ENCODE peak calls at places on chromosomes 1 and 21, in six cellular contexts. V, J, B, X, S and T are unnamed samples.

GRCh38 chr1:183209533-183210158 is 23.6 kb downstream of the LAMC2 start:
- DNase-seq in V (no peak), B (peak), S (no peak), J (peak), X (peak), T (no peak)

GRCh38 chr21:46212721-46213484 is 15.7 kb downstream of the LSS start:
- DNase-seq in V (no peak), J (no peak), S (no peak), X (no peak), B (no peak), T (no peak)

GRCh38 chr1:151777317-151777716 is 13.0 kb downstream of the TDRKH start:
- DNase-seq in V (no peak), B (no peak), J (no peak), X (no peak), S (no peak), T (no peak)

GRCh38 chr21:41446571-41446970 is 20.5 kb downstream of the MX1 start:
- DNase-seq in B (no peak), J (no peak), V (no peak), S (no peak), X (peak), T (no peak)

GRCh38 chr1:158021721-158022120 is 28.3 kb downstream of the KIRREL1 start:
- DNase-seq in B (no peak), S (no peak), J (no peak), V (no peak), X (no peak), T (no peak)

GRCh38 chr1:70528591-70529333 is 117.7 kb downstream of the CTH start:
- DNase-seq in J (peak), B (peak), X (peak), V (peak), S (peak), T (peak)

GRCh38 chr1:56320873-56321272 is 258.5 kb downstream of the PLPP3 start:
- DNase-seq in S (no peak), V (no peak), X (no peak), J (no peak), B (no peak), T (no peak)

GRCh38 chr1:6263716-6264115 is 2.8 kb upstream of the GPR153 start:
- DNase-seq in J (no peak), X (no peak), V (no peak), S (no peak), B (no peak), T (no peak)

GRCh38 chr1:211653329-211653728 is 22.1 kb downstream of the NEK2 start:
- DNase-seq in V (no peak), S (no peak), J (no peak), B (peak), X (peak), T (no peak)

GRCh38 chr1:184865831-184866230 is 108.5 kb downstream of the NIBAN1 start:
- DNase-seq in J (no peak), B (no peak), X (no peak), V (no peak), S (no peak), T (no peak)

GRCh38 chr1:25703041-25703440 is 86.5 kb downstream of the MAN1C1 start:
- DNase-seq in X (no peak), J (no peak), S (no peak), V (no peak), B (no peak), T (no peak)

GRCh38 chr1:209404577-209404976 is 178.9 kb upstream of the CAMK1G start:
- DNase-seq in J (no peak), B (no peak), V (no peak), S (no peak), X (no peak), T (no peak)

GRCh38 chr1:157994081-157994581 is 686 bp downstream of the KIRREL1 start:
- DNase-seq in J (no peak), X (no peak), V (no peak), S (no peak), B (peak), T (no peak)

GRCh38 chr1:155858805-155859233 is 548 bp upstream of the SYT11 start:
- DNase-seq in J (no peak), X (peak), V (no peak), B (no peak), S (no peak), T (no peak)

GRCh38 chr21:34029724-34030528 is 43.5 kb upstream of the MRPS6 start:
- DNase-seq in X (peak), B (peak), S (peak), V (peak), J (peak), T (peak)

GRCh38 chr1:154213274-154213673 is 7.1 kb upstream of the CFAP141 start:
- DNase-seq in B (peak), X (peak), J (peak), V (no peak), S (no peak), T (no peak)

GRCh38 chr1:118151312-118151937 is 33.6 kb downstream of the SPAG17 start:
- DNase-seq in X (peak), S (peak), J (peak), B (peak), V (peak), T (peak)

GRCh38 chr21:45989355-45990048 is 7.9 kb downstream of the COL6A1 start:
- DNase-seq in X (no peak), B (no peak), J (no peak), V (no peak), S (no peak), T (no peak)

GRCh38 chr21:27269646-27270045 is 302.8 kb upstream of the ADAMTS5 start:
- DNase-seq in S (no peak), X (no peak), V (no peak), J (peak), B (peak), T (no peak)

GRCh38 chr1:63833346-63834065 is 59.7 kb downstream of the ROR1 start:
- DNase-seq in V (no peak), S (no peak), X (peak), B (no peak), J (no peak), T (no peak)

GRCh38 chr1:215583185-215583692 is 16.1 kb downstream of the KCTD3 start:
- DNase-seq in X (peak), V (peak), S (no peak), B (no peak), J (no peak), T (no peak)

GRCh38 chr1:185670187-185670627 is 64.0 kb upstream of the HMCN1 start:
- DNase-seq in S (peak), V (no peak), B (peak), J (peak), X (peak), T (no peak)

GRCh38 chr1:233328661-233329498 is 1.4 kb downstream of the MAP3K21 start:
- DNase-seq in B (no peak), X (no peak), V (peak), S (no peak), J (no peak), T (no peak)

GRCh38 chr1:201877877-201878339 is 10.8 kb upstream of the SHISA4 start:
- DNase-seq in S (peak), B (peak), J (peak), V (no peak), X (peak), T (peak)

GRCh38 chr1:172613294-172613693 is 45.6 kb upstream of the FASLG start:
- DNase-seq in X (no peak), B (no peak), V (no peak), J (peak), S (no peak), T (no peak)

GRCh38 chr21:45408271-45408791 is 3.4 kb downstream of the COL18A1 start:
- DNase-seq in S (no peak), V (no peak), J (no peak), X (no peak), B (no peak), T (no peak)

GRCh38 chr1:211813590-211813989 is 17.0 kb downstream of the LPGAT1 start:
- DNase-seq in B (no peak), J (peak), S (no peak), V (no peak), X (peak), T (no peak)

GRCh38 chr1:237103021-237103420 is 61.0 kb downstream of the RYR2 start:
- DNase-seq in V (no peak), S (no peak), B (no peak), X (no peak), J (no peak), T (no peak)

GRCh38 chr21:31162827-31163226 is 124.6 kb upstream of the KRTAP19-8 start:
- DNase-seq in B (peak), J (peak), S (no peak), V (no peak), X (no peak), T (no peak)

GRCh38 chr1:210787800-210788199 is 346.1 kb downstream of the KCNH1 start:
- DNase-seq in B (no peak), S (no peak), V (no peak), J (no peak), X (no peak), T (no peak)

GRCh38 chr1:232944342-232944741 is 6.1 kb upstream of the NTPCR start:
- DNase-seq in X (no peak), S (no peak), V (no peak), J (no peak), B (no peak), T (no peak)

GRCh38 chr1:234507626-234508387 is 28.8 kb upstream of the TARBP1 start:
- DNase-seq in B (no peak), S (no peak), J (no peak), X (no peak), V (no peak), T (no peak)

GRCh38 chr1:109239580-109240068 is 9.7 kb upstream of the CELSR2 start:
- DNase-seq in X (peak), B (peak), J (peak), S (peak), V (peak), T (no peak)

GRCh38 chr1:159180516-159180915 is 9.1 kb downstream of the CADM3 start:
- DNase-seq in S (no peak), B (no peak), X (no peak), V (no peak), J (no peak), T (no peak)

GRCh38 chr1:67053535-67053784 is 488 bp downstream of the SLC35D1 start:
- DNase-seq in V (no peak), B (no peak), X (peak), S (peak), J (no peak), T (peak)

GRCh38 chr21:45330851-45331261 is 43.2 kb upstream of the POFUT2 start:
- DNase-seq in B (no peak), S (no peak), V (peak), J (no peak), X (no peak), T (no peak)

GRCh38 chr21:41777934-41778815 is 11.3 kb upstream of the RIPK4 start:
- DNase-seq in J (peak), S (peak), B (peak), V (peak), X (peak), T (peak)

GRCh38 chr1:163771637-163772036 is 449.9 kb downstream of the NUF2 start:
- DNase-seq in S (no peak), B (no peak), J (no peak), X (no peak), V (no peak), T (no peak)

GRCh38 chr1:236421022-236421421 is 26.9 kb downstream of the EDARADD start:
- DNase-seq in V (no peak), S (no peak), J (no peak), X (peak), B (peak), T (no peak)

GRCh38 chr21:32757804-32758203 is 13.8 kb downstream of the PAXBP1 start:
- DNase-seq in J (no peak), X (no peak), B (no peak), V (no peak), S (no peak), T (no peak)
- H2BK120ac ChIP-seq in J (no peak), X (no peak), B (no peak), V (no peak), S (no peak), T (no peak)

DNA sequence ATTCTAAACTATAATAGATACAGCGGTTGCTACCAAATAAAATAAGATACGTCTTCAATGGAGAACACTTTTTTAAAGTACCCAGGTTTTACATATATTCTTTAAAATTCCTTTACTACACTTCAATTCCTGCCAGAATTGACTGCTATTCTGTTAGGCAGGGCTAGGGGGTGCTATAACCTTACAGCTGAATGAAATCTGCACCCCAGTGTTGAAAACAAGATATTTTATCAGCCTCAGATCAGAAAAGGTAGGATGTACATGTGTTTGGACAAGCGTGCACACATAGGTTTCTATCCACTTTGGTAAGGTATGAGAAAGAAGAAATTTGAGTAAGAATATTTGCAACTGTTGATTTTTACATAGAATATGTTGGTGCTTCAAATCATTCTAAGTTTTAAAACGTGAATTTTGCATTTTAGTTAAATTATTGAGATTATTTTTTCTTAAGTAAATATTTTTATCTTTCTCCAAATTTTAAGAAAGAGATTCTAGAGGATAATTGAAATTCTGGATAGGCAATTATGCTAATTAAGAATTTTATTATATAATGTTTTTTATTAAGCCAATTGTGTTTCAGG is 490.8 kb upstream of the ADGRL4 start:
- DNase-seq in X (peak), V (no peak), B (peak), J (peak), S (no peak), T (peak)
- H2AFZ ChIP-seq in X (no peak), V (no peak), B (no peak), J (no peak), S (no peak), T (no peak)

GRCh38 chr1:100717218-100717617 is 2.3 kb upstream of the VCAM1 start:
- DNase-seq in S (no peak), J (no peak), V (no peak), X (no peak), B (no peak), T (no peak)
- H3K14ac ChIP-seq in S (no peak), J (no peak), V (no peak), X (no peak), B (no peak), T (no peak)

GRCh38 chr1:224640587-224640986 is 24.5 kb downstream of the CNIH3 start:
- DNase-seq in X (no peak), V (no peak), S (no peak), B (no peak), J (no peak), T (no peak)
- H2BK120ac ChIP-seq in X (peak), V (no peak), S (no peak), B (no peak), J (peak), T (no peak)

GRCh38 chr1:39925727-39926342 is 24.1 kb upstream of the MYCL start:
- DNase-seq in S (no peak), B (peak), J (peak), V (no peak), X (no peak), T (no peak)

GRCh38 chr1:39928809-39929587 is 25.9 kb upstream of the MFSD2A start:
- DNase-seq in X (no peak), J (no peak), V (no peak), B (no peak), S (no peak), T (no peak)

GRCh38 chr1:39926343-39926769 is 24.6 kb upstream of the MYCL start:
- DNase-seq in X (no peak), B (no peak), S (no peak), V (no peak), J (peak), T (no peak)

GRCh38 chr1:39927538-39927937 is 25.8 kb upstream of the MYCL start:
- DNase-seq in J (no peak), V (no peak), X (peak), B (no peak), S (no peak), T (no peak)

DNA sequence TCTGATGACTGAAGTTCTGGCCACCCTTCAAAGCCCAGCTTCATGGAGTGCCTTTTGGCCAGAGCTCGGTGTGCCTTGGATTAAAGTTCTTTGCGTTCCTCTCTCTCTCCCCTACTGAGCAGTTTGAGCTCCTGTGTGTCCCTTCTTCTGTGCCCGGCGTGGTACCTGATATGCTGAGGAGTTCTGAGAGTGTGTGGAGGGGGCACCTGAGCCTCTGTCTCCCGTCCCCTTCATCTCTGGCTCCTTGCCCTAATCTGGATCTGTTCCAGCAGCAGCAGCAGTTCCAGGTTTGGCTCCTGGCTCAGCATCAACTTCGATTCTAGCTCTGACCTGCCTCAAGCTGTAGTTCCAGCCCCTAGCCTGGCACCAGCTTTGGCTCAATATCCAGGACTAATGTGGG is 25.1 kb upstream of the MYCL start:
- DNase-seq in B (no peak), J (no peak), S (no peak), V (no peak), X (no peak), T (no peak)
- H2AFZ ChIP-seq in B (no peak), J (peak), S (peak), V (no peak), X (no peak), T (peak)

DNA sequence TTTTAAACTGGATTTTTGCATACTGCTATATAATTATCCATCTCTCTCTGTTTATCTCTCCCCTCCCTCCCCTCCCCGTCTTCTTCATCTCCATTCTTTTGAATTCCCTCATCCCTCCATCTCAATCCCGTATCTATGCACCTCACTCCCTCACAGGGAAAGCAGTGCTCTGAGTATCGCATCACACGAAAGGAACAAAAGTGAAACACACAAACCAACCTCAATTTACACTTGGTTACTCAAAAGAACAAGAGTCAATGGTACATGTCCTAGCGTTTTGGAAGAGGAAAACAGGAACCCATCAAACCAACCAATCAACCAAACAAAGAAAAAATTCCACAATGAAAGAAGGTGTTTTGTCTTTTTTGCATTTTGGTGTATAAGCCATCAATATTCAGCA is 115.1 kb downstream of the NBPF12 start:
- DNase-seq in B (no peak), S (no peak), X (no peak), V (no peak), J (no peak), T (no peak)
- H3K14ac ChIP-seq in B (no peak), S (no peak), X (no peak), V (no peak), J (no peak), T (no peak)

GRCh38 chr1:11691302-11691914 is at the start of gene DRAXIN:
- DNase-seq in V (peak), X (peak), J (no peak), B (no peak), S (peak), T (peak)
- H2BK120ac ChIP-seq in V (peak), X (peak), J (no peak), B (no peak), S (peak), T (peak)

DNA sequence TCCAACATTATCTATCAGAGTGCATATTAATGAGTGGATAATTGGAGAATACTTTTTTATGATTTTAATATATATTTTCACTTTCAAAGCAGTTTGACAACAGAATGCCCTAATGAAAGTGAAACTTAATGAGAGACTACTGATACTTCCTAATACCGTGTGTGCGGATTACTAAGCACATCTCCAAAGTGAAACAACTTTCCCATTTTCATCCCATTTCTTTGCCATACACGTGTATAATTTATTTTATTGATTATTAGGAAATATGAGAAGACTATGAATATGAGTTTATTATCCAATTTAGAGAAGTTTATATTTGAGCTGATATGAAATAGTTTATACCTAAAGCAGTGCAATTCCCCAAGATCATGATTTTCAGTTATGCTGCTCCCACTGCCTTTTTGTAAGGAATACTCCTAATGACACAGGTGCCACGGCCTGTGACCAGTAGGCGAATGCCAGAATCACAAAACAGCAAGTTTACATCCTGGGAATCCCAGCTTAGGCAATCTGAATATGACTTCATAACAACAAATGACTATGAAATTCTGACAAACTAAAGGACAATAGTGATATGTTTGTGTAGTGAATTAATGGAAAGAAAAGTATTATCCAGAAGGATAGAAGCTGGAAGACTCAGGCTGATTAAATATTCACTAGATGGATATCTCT is 202.9 kb downstream of the NCAM2 start:
- DNase-seq in B (peak), V (no peak), J (peak), S (no peak), X (no peak), T (no peak)
- H2AFZ ChIP-seq in B (peak), V (no peak), J (peak), S (no peak), X (no peak), T (no peak)

GRCh38 chr1:3077561-3077960 is 8.6 kb downstream of the PRDM16 start:
- DNase-seq in B (no peak), X (no peak), S (no peak), J (no peak), V (no peak), T (no peak)
- H3K14ac ChIP-seq in B (no peak), X (no peak), S (no peak), J (no peak), V (no peak), T (no peak)

GRCh38 chr21:17690078-17690494 is 77.4 kb upstream of the BTG3 start:
- DNase-seq in B (no peak), J (no peak), X (peak), V (no peak), S (no peak), T (no peak)
- H2BK120ac ChIP-seq in B (no peak), J (no peak), X (peak), V (no peak), S (no peak), T (no peak)